ENCODE peak calls at places on chromosomes 2 and 18, in five cellular contexts. O is A549, V is lower lobe of right lung, M is NCI-H2081 treated with DMSO at 0.1 percent for 48 hours, W is NCI-H1092 treated with DMSO at 0.1 percent for 48 hours. Q is an unnamed sample.

GRCh38 chr18:8705280-8705940 is at the start of gene MTCL1:
- DNase-seq in O (peak), V (peak), M (no peak), W (peak), Q (peak)

GRCh38 chr18:48663931-48664847 is 125.4 kb downstream of the CTIF start:
- DNase-seq in O (peak), V (peak), M (no peak), W (peak), Q (peak)

GRCh38 chr2:37789988-37790387 is 118.5 kb upstream of the CDC42EP3 start:
- DNase-seq in O (no peak), V (no peak), M (no peak), W (no peak), Q (no peak)

GRCh38 chr2:147464737-147465437 is 379.9 kb upstream of the ACVR2A start:
- DNase-seq in O (no peak), V (no peak), M (no peak), W (no peak), Q (no peak)

GRCh38 chr2:23498941-23499340 is 114.0 kb downstream of the KLHL29 start:
- DNase-seq in O (no peak), V (no peak), M (no peak), W (no peak), Q (no peak)

GRCh38 chr2:150357770-150358467 is 129.5 kb downstream of the RND3 start:
- DNase-seq in O (no peak), V (no peak), M (no peak), W (no peak), Q (no peak)

GRCh38 chr18:4248686-4249085 is 206.4 kb downstream of the DLGAP1 start:
- DNase-seq in O (no peak), V (no peak), M (no peak), W (no peak), Q (no peak)

GRCh38 chr2:20093263-20094141 is 42.1 kb upstream of the LAPTM4A start:
- DNase-seq in O (peak), V (no peak), M (no peak), W (peak), Q (peak)

GRCh38 chr18:56233595-56233994 is 404.8 kb downstream of the TXNL1 start:
- DNase-seq in O (no peak), V (no peak), M (no peak), W (no peak), Q (no peak)

GRCh38 chr2:98348066-98348561 is 1.9 kb downstream of the CNGA3 start:
- DNase-seq in O (peak), V (no peak), M (no peak), W (peak), Q (no peak)

GRCh38 chr2:66790651-66791181 is 355.8 kb downstream of the MEIS1 start:
- DNase-seq in O (peak), V (no peak), M (no peak), W (no peak), Q (no peak)

GRCh38 chr2:9663008-9663879 is 32.4 kb upstream of the YWHAQ start:
- DNase-seq in O (no peak), V (no peak), M (no peak), W (peak), Q (no peak)

GRCh38 chr2:128347701-128348504 is 29.2 kb upstream of the HS6ST1 start:
- DNase-seq in O (no peak), V (peak), M (no peak), W (peak), Q (peak)

GRCh38 chr2:28556303-28556702 is 60.4 kb downstream of the PLB1 start:
- DNase-seq in O (no peak), V (no peak), M (no peak), W (no peak), Q (no peak)

GRCh38 chr2:223779877-223780276 is 57.5 kb downstream of the AP1S3 start:
- DNase-seq in O (peak), V (no peak), M (no peak), W (no peak), Q (no peak)

GRCh38 chr2:160028431-160029269 is 33.8 kb downstream of the PLA2R1 start:
- DNase-seq in O (no peak), V (no peak), M (no peak), W (no peak), Q (no peak)

GRCh38 chr2:189347540-189347939 is 93.7 kb upstream of the WDR75 start:
- DNase-seq in O (peak), V (no peak), M (no peak), W (no peak), Q (no peak)

GRCh38 chr2:45403036-45403435 is 208.0 kb downstream of the SRBD1 start:
- DNase-seq in O (no peak), V (no peak), M (no peak), W (no peak), Q (no peak)

GRCh38 chr2:9178905-9179571 is 27.6 kb upstream of the ASAP2 start:
- DNase-seq in O (peak), V (no peak), M (peak), W (peak), Q (no peak)

GRCh38 chr2:109285244-109285651 is 156.2 kb downstream of the SH3RF3 start:
- DNase-seq in O (no peak), V (no peak), M (no peak), W (no peak), Q (no peak)

GRCh38 chr2:26883971-26884370 is 36.0 kb downstream of the DPYSL5 start:
- DNase-seq in O (no peak), V (no peak), M (no peak), W (peak), Q (no peak)

GRCh38 chr2:239928457-239929350 is 96.4 kb downstream of the NDUFA10 start:
- DNase-seq in O (no peak), V (peak), M (no peak), W (peak), Q (peak)

GRCh38 chr2:19796036-19796703 is 105.6 kb downstream of the TTC32 start:
- DNase-seq in O (no peak), V (no peak), M (no peak), W (no peak), Q (no peak)

Q was measured in left lobe of liver.